ENCODE peak calls at places on chromosome 16, in six cellular contexts. One of them, this sample, is unnamed.

GRCh38 chr16:27273670-27274522 is 5.3 kb upstream of the NSMCE1 start:
- DNase-seq in transverse colon: peak
- DNase-seq in retinal pigment epithelial cell: no peak
- DNase-seq in heart left ventricle: no peak
- DNase-seq in bronchial epithelial cell: no peak
- DNase-seq in uterus: no peak
- DNase-seq in this sample: no peak

GRCh38 chr16:66569827-66570405 is 3.7 kb downstream of the CMTM1 start:
- DNase-seq in transverse colon: no peak
- DNase-seq in retinal pigment epithelial cell: peak
- DNase-seq in heart left ventricle: no peak
- DNase-seq in bronchial epithelial cell: peak
- DNase-seq in uterus: no peak
- DNase-seq in this sample: peak

GRCh38 chr16:3004319-3004718 is 8.4 kb upstream of the CLDN9 start:
- DNase-seq in transverse colon: no peak
- DNase-seq in retinal pigment epithelial cell: no peak
- DNase-seq in heart left ventricle: no peak
- DNase-seq in bronchial epithelial cell: no peak
- DNase-seq in uterus: no peak
- DNase-seq in this sample: no peak

GRCh38 chr16:16905850-16906249 is 526.9 kb downstream of the NPIPA7 start:
- DNase-seq in transverse colon: no peak
- DNase-seq in retinal pigment epithelial cell: no peak
- DNase-seq in heart left ventricle: no peak
- DNase-seq in bronchial epithelial cell: no peak
- DNase-seq in uterus: no peak
- DNase-seq in this sample: no peak

GRCh38 chr16:14377326-14377725 is 252.7 kb downstream of the PARN start:
- DNase-seq in transverse colon: no peak
- DNase-seq in retinal pigment epithelial cell: no peak
- DNase-seq in heart left ventricle: no peak
- DNase-seq in bronchial epithelial cell: no peak
- DNase-seq in uterus: no peak
- DNase-seq in this sample: no peak

GRCh38 chr16:48246066-48246465 is 1.3 kb downstream of the ABCC11 start:
- DNase-seq in transverse colon: no peak
- DNase-seq in retinal pigment epithelial cell: no peak
- DNase-seq in heart left ventricle: no peak
- DNase-seq in bronchial epithelial cell: no peak
- DNase-seq in uterus: no peak
- DNase-seq in this sample: no peak

GRCh38 chr16:48501516-48502377 is 108.2 kb downstream of the N4BP1 start:
- DNase-seq in transverse colon: no peak
- DNase-seq in retinal pigment epithelial cell: no peak
- DNase-seq in heart left ventricle: no peak
- DNase-seq in bronchial epithelial cell: no peak
- DNase-seq in uterus: no peak
- DNase-seq in this sample: no peak

GRCh38 chr16:73057369-73058210 is 9.7 kb upstream of the ZFHX3 start:
- DNase-seq in transverse colon: no peak
- DNase-seq in retinal pigment epithelial cell: no peak
- DNase-seq in heart left ventricle: no peak
- DNase-seq in bronchial epithelial cell: no peak
- DNase-seq in uterus: peak
- DNase-seq in this sample: no peak

GRCh38 chr16:12435730-12436129 is 368.0 kb downstream of the CPPED1 start:
- DNase-seq in transverse colon: no peak
- DNase-seq in retinal pigment epithelial cell: no peak
- DNase-seq in heart left ventricle: no peak
- DNase-seq in bronchial epithelial cell: no peak
- DNase-seq in uterus: no peak
- DNase-seq in this sample: no peak
- H3K4me3 ChIP-seq in transverse colon: no peak
- H3K4me3 ChIP-seq in retinal pigment epithelial cell: no peak
- H3K4me3 ChIP-seq in heart left ventricle: no peak
- H3K4me3 ChIP-seq in bronchial epithelial cell: no peak
- H3K4me3 ChIP-seq in uterus: no peak
- H3K4me3 ChIP-seq in this sample: no peak

GRCh38 chr16:86576591-86577313 is 1.6 kb upstream of the FOXL1 start:
- DNase-seq in transverse colon: no peak
- DNase-seq in retinal pigment epithelial cell: no peak
- DNase-seq in heart left ventricle: no peak
- DNase-seq in bronchial epithelial cell: peak
- DNase-seq in uterus: no peak
- DNase-seq in this sample: no peak

GRCh38 chr16:86574646-86575045 is 3.7 kb upstream of the FOXL1 start:
- DNase-seq in transverse colon: no peak
- DNase-seq in retinal pigment epithelial cell: no peak
- DNase-seq in heart left ventricle: no peak
- DNase-seq in bronchial epithelial cell: no peak
- DNase-seq in uterus: no peak
- DNase-seq in this sample: no peak

GRCh38 chr16:86575095-86575685 is 3.2 kb upstream of the FOXL1 start:
- DNase-seq in transverse colon: no peak
- DNase-seq in retinal pigment epithelial cell: no peak
- DNase-seq in heart left ventricle: no peak
- DNase-seq in bronchial epithelial cell: no peak
- DNase-seq in uterus: no peak
- DNase-seq in this sample: no peak

GRCh38 chr16:86577314-86577971 is 906 bp upstream of the FOXL1 start:
- DNase-seq in transverse colon: no peak
- DNase-seq in retinal pigment epithelial cell: no peak
- DNase-seq in heart left ventricle: no peak
- DNase-seq in bronchial epithelial cell: no peak
- DNase-seq in uterus: no peak
- DNase-seq in this sample: no peak

GRCh38 chr16:86575754-86576557 is 2.4 kb upstream of the FOXL1 start:
- DNase-seq in transverse colon: peak
- DNase-seq in retinal pigment epithelial cell: no peak
- DNase-seq in heart left ventricle: peak
- DNase-seq in bronchial epithelial cell: peak
- DNase-seq in uterus: peak
- DNase-seq in this sample: no peak
- TF ChIP-seq CTCF in transverse colon: peak
- TF ChIP-seq CTCF in retinal pigment epithelial cell: peak
- TF ChIP-seq CTCF in heart left ventricle: peak
- TF ChIP-seq CTCF in bronchial epithelial cell: peak
- TF ChIP-seq CTCF in uterus: peak
- TF ChIP-seq CTCF in this sample: peak

GRCh38 chr16:1923299-1924034 is 5.3 kb upstream of the HS3ST6 start:
- DNase-seq in transverse colon: peak
- DNase-seq in retinal pigment epithelial cell: no peak
- DNase-seq in heart left ventricle: peak
- DNase-seq in bronchial epithelial cell: no peak
- DNase-seq in uterus: peak
- DNase-seq in this sample: no peak
- H3K4me3 ChIP-seq in transverse colon: no peak
- H3K4me3 ChIP-seq in retinal pigment epithelial cell: no peak
- H3K4me3 ChIP-seq in heart left ventricle: no peak
- H3K4me3 ChIP-seq in bronchial epithelial cell: no peak
- H3K4me3 ChIP-seq in uterus: no peak
- H3K4me3 ChIP-seq in this sample: no peak

GRCh38 chr16:720990-721764 is at the start of gene ANTKMT:
- DNase-seq in transverse colon: peak
- DNase-seq in retinal pigment epithelial cell: no peak
- DNase-seq in heart left ventricle: peak
- DNase-seq in bronchial epithelial cell: peak
- DNase-seq in uterus: peak
- DNase-seq in this sample: no peak
- TF ChIP-seq CTCF in transverse colon: no peak
- TF ChIP-seq CTCF in retinal pigment epithelial cell: no peak
- TF ChIP-seq CTCF in heart left ventricle: peak
- TF ChIP-seq CTCF in bronchial epithelial cell: peak
- TF ChIP-seq CTCF in uterus: peak
- TF ChIP-seq CTCF in this sample: no peak

GRCh38 chr16:11395949-11396240 is 50.6 kb downstream of the RMI2 start:
- DNase-seq in transverse colon: no peak
- DNase-seq in retinal pigment epithelial cell: no peak
- DNase-seq in heart left ventricle: peak
- DNase-seq in bronchial epithelial cell: no peak
- DNase-seq in uterus: no peak
- DNase-seq in this sample: no peak
- H3K4me3 ChIP-seq in transverse colon: no peak
- H3K4me3 ChIP-seq in retinal pigment epithelial cell: no peak
- H3K4me3 ChIP-seq in heart left ventricle: no peak
- H3K4me3 ChIP-seq in bronchial epithelial cell: no peak
- H3K4me3 ChIP-seq in uterus: no peak
- H3K4me3 ChIP-seq in this sample: no peak

This sample was measured in AG04449.